ENCODE peak calls at places on chromosomes 1 and 21, in six cellular contexts. R is K562, E is GM10248, J is nephron progenitor cell, P is A549, C is tibial artery. M is an unnamed sample.

GRCh38 chr21:39007532-39007931 is 175.7 kb downstream of the PSMG1 start:
- DNase-seq in C (no peak), J (no peak), E (no peak), R (no peak), P (no peak), M (no peak)

GRCh38 chr1:12616709-12617373 is 1.2 kb downstream of the DHRS3 start:
- DNase-seq in J (peak; percentile 56), E (no peak), C (no peak), P (no peak), R (peak; percentile 51), M (no peak)

GRCh38 chr1:33220701-33221384 is 35.4 kb upstream of the ZNF362 start:
- DNase-seq in J (no peak), E (no peak), P (no peak), R (no peak), C (no peak), M (no peak)

GRCh38 chr1:173406783-173407230 is 70.3 kb upstream of the PRDX6 start:
- DNase-seq in C (no peak), J (no peak), P (no peak), R (no peak), E (no peak), M (peak; percentile 60)

GRCh38 chr1:241964550-241965241 is 7.1 kb downstream of the BECN2 start:
- DNase-seq in C (peak; percentile 28), E (no peak), R (no peak), P (no peak), J (no peak), M (no peak)

GRCh38 chr1:203038891-203039608 is 12.8 kb downstream of the PPFIA4 start:
- DNase-seq in P (peak; percentile 86), E (peak; percentile 77), C (peak; percentile 76), R (peak; percentile 82), J (peak; percentile 79), M (peak; percentile 67)

GRCh38 chr1:53825306-53825705 is 12.8 kb downstream of the NDC1 start:
- DNase-seq in J (no peak), C (no peak), E (no peak), R (no peak), P (no peak), M (no peak)

GRCh38 chr1:3040004-3040403 is 18.7 kb downstream of the ACTRT2 start:
- DNase-seq in E (no peak), J (no peak), R (no peak), C (no peak), P (no peak), M (no peak)

GRCh38 chr1:195766709-195767108 is 841.5 kb downstream of the KCNT2 start:
- DNase-seq in R (peak; percentile 20), J (no peak), C (no peak), P (no peak), E (no peak), M (no peak)

GRCh38 chr1:5718716-5719632 is 273.3 kb downstream of the NPHP4 start:
- DNase-seq in E (no peak), P (no peak), C (no peak), R (no peak), J (peak; percentile 34), M (no peak)

GRCh38 chr1:228392111-228392936 is 14.3 kb downstream of the TRIM11 start:
- DNase-seq in P (no peak), R (peak; percentile 74), J (no peak), E (no peak), C (no peak), M (no peak)

GRCh38 chr1:41495171-41495948 is 10.9 kb upstream of the EDN2 start:
- DNase-seq in J (no peak), E (no peak), C (no peak), P (no peak), R (peak; percentile 64), M (peak; percentile 34)

GRCh38 chr1:53288247-53289049 is 39.4 kb downstream of the LRP8 start:
- DNase-seq in E (no peak), P (no peak), R (no peak), C (no peak), J (no peak), M (no peak)

GRCh38 chr1:210332719-210333398 is 4.2 kb downstream of the HHAT start:
- DNase-seq in E (peak; percentile 41), J (no peak), C (no peak), R (no peak), P (no peak), M (peak; percentile 91)

GRCh38 chr1:67149179-67149770 is 14.5 kb upstream of the C1orf141 start:
- DNase-seq in E (peak; percentile 73), C (peak; percentile 62), R (peak; percentile 90), P (peak; percentile 18), J (peak; percentile 51), M (peak; percentile 89)

GRCh38 chr1:180631766-180632325 is at the start of gene XPR1:
- DNase-seq in E (peak; percentile 96), J (peak; percentile 97), P (peak; percentile 85), C (peak; percentile 97), R (peak; percentile 100), M (peak; percentile 99)

GRCh38 chr1:180632326-180633088 is 685 bp downstream of the XPR1 start:
- DNase-seq in J (peak; percentile 85), E (peak; percentile 68), R (peak; percentile 80), P (peak; percentile 60), C (no peak), M (peak; percentile 64)

GRCh38 chr1:180639871-180640270 is 8.0 kb downstream of the XPR1 start:
- DNase-seq in C (no peak), P (no peak), R (no peak), J (no peak), E (no peak), M (no peak)

GRCh38 chr1:180633092-180634045 is 1.5 kb downstream of the XPR1 start:
- DNase-seq in C (no peak), J (no peak), R (peak; percentile 46), P (no peak), E (no peak), M (no peak)

DNA sequence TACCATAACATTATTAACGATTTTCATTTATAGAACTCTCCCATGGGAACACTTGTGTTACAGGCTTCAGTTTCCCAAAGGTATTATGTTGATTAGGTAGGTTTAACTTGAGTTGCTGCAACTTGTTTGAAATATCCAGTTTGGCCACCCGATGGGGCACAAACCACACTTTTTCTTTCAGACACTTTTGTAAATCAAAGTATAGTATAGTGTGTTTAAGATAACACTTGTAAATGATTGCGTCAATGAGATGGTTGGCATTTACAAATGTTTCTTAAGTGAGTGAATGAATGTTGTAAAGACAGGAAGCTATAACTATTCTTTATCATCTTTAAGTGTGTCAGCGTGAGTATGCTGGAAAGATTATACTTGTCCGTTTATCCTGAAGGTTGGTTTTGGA is 4.3 kb downstream of the XPR1 start:
- DNase-seq in R (peak; percentile 49), P (no peak), J (no peak), E (no peak), C (no peak), M (no peak)
- TF ChIP-seq CTCF in R (peak; percentile 36), P (peak; percentile 24), J (no peak), E (peak; percentile 7), C (no peak), M (no peak)

GRCh38 chr1:107496002-107496401 is 355.2 kb downstream of the NTNG1 start:
- DNase-seq in R (no peak), C (no peak), E (no peak), J (no peak), P (no peak), M (no peak)

GRCh38 chr1:107499139-107499744 is 358.4 kb downstream of the NTNG1 start:
- DNase-seq in E (peak; percentile 36), R (no peak), J (no peak), C (no peak), P (no peak), M (peak; percentile 82)

DNA sequence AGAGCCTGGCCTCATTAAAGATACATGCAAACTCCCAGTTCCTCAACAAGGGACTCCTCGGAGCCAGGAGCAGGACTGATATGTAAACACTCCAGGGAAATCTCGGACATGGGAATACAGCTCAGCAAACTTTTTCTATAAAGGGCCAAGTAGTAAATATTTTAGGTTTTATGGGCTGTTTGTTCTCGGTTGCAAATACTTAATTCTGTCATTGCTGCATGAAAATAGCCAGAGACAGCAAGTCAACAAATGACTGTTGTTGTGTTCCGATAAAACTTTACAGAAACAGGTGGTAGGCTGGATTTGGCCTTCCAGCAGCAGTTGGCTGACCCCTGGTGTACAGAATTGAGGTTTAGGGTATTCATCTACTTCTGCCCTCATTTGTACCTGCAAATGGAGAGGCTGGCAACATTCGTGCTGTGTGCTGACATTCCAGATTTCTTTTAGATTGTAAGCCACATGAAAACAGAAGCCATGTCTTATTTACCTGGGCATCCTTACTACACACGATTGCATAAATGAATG is 360.3 kb downstream of the NTNG1 start:
- DNase-seq in J (no peak), E (no peak), C (no peak), R (no peak), P (no peak), M (no peak)
- TF ChIP-seq CTCF in J (no peak), E (no peak), C (no peak), R (no peak), P (no peak), M (no peak)

GRCh38 chr1:244654284-244655038 is 1.5 kb downstream of the DESI2 start:
- DNase-seq in R (peak; percentile 32), P (no peak), J (no peak), E (no peak), C (no peak), M (no peak)

GRCh38 chr1:244653439-244654283 is 735 bp downstream of the DESI2 start:
- DNase-seq in J (peak; percentile 49), P (peak; percentile 16), R (peak; percentile 44), E (no peak), C (no peak), M (no peak)

GRCh38 chr1:244655186-244655585 is 2.3 kb downstream of the DESI2 start:
- DNase-seq in P (no peak), E (no peak), J (no peak), R (no peak), C (no peak), M (no peak)

GRCh38 chr1:244651956-244652698 is 799 bp upstream of the DESI2 start:
- DNase-seq in P (no peak), J (no peak), C (no peak), E (no peak), R (no peak), M (peak; percentile 15)

DNA sequence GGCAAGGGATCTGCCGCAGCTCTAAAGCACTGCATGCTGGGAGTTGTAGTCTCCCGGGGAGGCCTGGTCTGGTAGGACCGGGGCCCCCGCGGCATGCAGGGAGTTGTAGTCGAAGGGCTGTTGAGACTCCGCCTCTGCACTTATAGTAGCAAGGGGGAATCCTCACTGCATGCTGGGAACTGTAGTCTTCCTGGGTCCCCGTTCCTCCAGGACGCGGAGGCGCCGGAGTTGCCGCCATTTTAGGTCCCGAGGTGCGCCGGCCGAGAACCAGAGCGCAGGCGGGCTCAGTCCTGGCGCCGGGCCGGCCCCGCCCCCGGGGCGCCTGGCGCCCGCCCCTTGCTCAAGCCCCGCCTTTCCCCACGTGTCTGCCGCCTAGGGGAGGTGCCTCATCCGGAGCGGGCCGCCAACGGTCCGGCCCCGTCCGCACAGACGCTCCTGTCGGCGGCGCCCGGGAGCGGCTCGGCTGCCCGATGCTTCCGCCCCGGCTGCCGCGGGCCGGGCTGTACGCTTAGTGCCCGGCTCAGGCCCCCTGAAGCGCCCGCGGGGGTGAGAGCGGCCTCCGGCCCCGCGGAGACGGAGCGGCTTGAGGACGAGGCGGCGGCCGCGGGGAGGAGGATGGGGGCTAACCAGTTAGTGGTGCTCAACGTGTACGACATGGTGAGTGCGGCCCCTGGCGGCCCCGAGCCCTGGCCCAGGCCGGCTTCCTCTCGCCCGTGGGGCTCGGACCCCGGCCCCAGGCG is at the start of gene DESI2:
- DNase-seq in C (peak; percentile 100), J (peak; percentile 95), E (peak; percentile 97), P (peak; percentile 97), R (peak; percentile 99), M (peak; percentile 99)
- TF ChIP-seq CTCF in C (peak; percentile 53), J (peak; percentile 38), E (peak; percentile 60), P (peak; percentile 70), R (peak; percentile 60), M (peak; percentile 46)

GRCh38 chr1:152486400-152487006 is 24.1 kb upstream of the LCE5A start:
- DNase-seq in E (no peak), P (peak; percentile 30), J (no peak), C (no peak), R (peak; percentile 35), M (no peak)
- TF ChIP-seq CTCF in E (peak; percentile 47), P (peak; percentile 53), J (no peak), C (no peak), R (peak; percentile 62), M (peak; percentile 45)